ENCODE peak calls at places on chromosomes 11 and 22, in six cellular contexts. One of them, this sample, is unnamed. For H3K4me1, the result is how much of the 10 kb centered on the place peaks cover.

GRCh38 chr11:134797411-134798089 is 385.5 kb upstream of the B3GAT1 start:
- DNase-seq in mesendoderm: no peak
- DNase-seq in fibroblast of lung: no peak
- DNase-seq in tibial nerve: no peak
- DNase-seq in HCT116: no peak
- DNase-seq in naive thymus-derived CD4-positive, alpha-beta T cell: no peak
- DNase-seq in this sample: no peak

GRCh38 chr11:72573380-72573949 is 100.8 kb downstream of the PDE2A start:
- DNase-seq in HCT116: peak
- DNase-seq in tibial nerve: no peak
- DNase-seq in mesendoderm: peak
- DNase-seq in naive thymus-derived CD4-positive, alpha-beta T cell: peak
- DNase-seq in fibroblast of lung: peak
- DNase-seq in this sample: no peak

GRCh38 chr11:67274768-67275605 is 8.7 kb downstream of the GRK2 start:
- DNase-seq in HCT116: no peak
- DNase-seq in fibroblast of lung: no peak
- DNase-seq in naive thymus-derived CD4-positive, alpha-beta T cell: no peak
- DNase-seq in mesendoderm: no peak
- DNase-seq in tibial nerve: no peak
- DNase-seq in this sample: no peak

GRCh38 chr11:35185696-35186095 is 46.7 kb downstream of the CD44 start:
- DNase-seq in fibroblast of lung: no peak
- DNase-seq in tibial nerve: no peak
- DNase-seq in mesendoderm: no peak
- DNase-seq in HCT116: no peak
- DNase-seq in naive thymus-derived CD4-positive, alpha-beta T cell: no peak
- DNase-seq in this sample: no peak

GRCh38 chr11:108912587-108912986 is 247.7 kb downstream of the DDX10 start:
- DNase-seq in HCT116: no peak
- DNase-seq in fibroblast of lung: no peak
- DNase-seq in mesendoderm: peak
- DNase-seq in tibial nerve: no peak
- DNase-seq in naive thymus-derived CD4-positive, alpha-beta T cell: no peak
- DNase-seq in this sample: no peak

GRCh38 chr22:36369004-36369921 is 18.5 kb downstream of the MYH9 start:
- DNase-seq in tibial nerve: no peak
- DNase-seq in HCT116: no peak
- DNase-seq in mesendoderm: peak
- DNase-seq in fibroblast of lung: no peak
- DNase-seq in naive thymus-derived CD4-positive, alpha-beta T cell: no peak
- DNase-seq in this sample: no peak

GRCh38 chr22:35582861-35583670 is 34.1 kb downstream of the MB start:
- DNase-seq in tibial nerve: peak
- DNase-seq in naive thymus-derived CD4-positive, alpha-beta T cell: peak
- DNase-seq in mesendoderm: peak
- DNase-seq in HCT116: peak
- DNase-seq in fibroblast of lung: peak
- DNase-seq in this sample: no peak

GRCh38 chr11:95534809-95535208 is 254.8 kb downstream of the FAM76B start:
- DNase-seq in mesendoderm: no peak
- DNase-seq in fibroblast of lung: no peak
- DNase-seq in tibial nerve: no peak
- DNase-seq in naive thymus-derived CD4-positive, alpha-beta T cell: no peak
- DNase-seq in HCT116: no peak
- DNase-seq in this sample: no peak

GRCh38 chr22:32837142-32837541 is 35.6 kb downstream of the TIMP3 start:
- DNase-seq in fibroblast of lung: no peak
- DNase-seq in mesendoderm: no peak
- DNase-seq in tibial nerve: no peak
- DNase-seq in HCT116: no peak
- DNase-seq in naive thymus-derived CD4-positive, alpha-beta T cell: no peak
- DNase-seq in this sample: no peak

GRCh38 chr22:32837803-32838202 is 36.3 kb downstream of the TIMP3 start:
- DNase-seq in fibroblast of lung: no peak
- DNase-seq in mesendoderm: no peak
- DNase-seq in naive thymus-derived CD4-positive, alpha-beta T cell: no peak
- DNase-seq in tibial nerve: no peak
- DNase-seq in HCT116: no peak
- DNase-seq in this sample: no peak

GRCh38 chr22:32839776-32840571 is 38.5 kb downstream of the TIMP3 start:
- DNase-seq in HCT116: no peak
- DNase-seq in mesendoderm: no peak
- DNase-seq in tibial nerve: no peak
- DNase-seq in naive thymus-derived CD4-positive, alpha-beta T cell: no peak
- DNase-seq in fibroblast of lung: no peak
- DNase-seq in this sample: no peak

GRCh38 chr22:32831571-32831970 is 30.1 kb downstream of the TIMP3 start:
- DNase-seq in tibial nerve: no peak
- DNase-seq in naive thymus-derived CD4-positive, alpha-beta T cell: no peak
- DNase-seq in HCT116: no peak
- DNase-seq in mesendoderm: no peak
- DNase-seq in fibroblast of lung: no peak
- DNase-seq in this sample: no peak

GRCh38 chr22:32836286-32836859 is 34.9 kb downstream of the TIMP3 start:
- DNase-seq in naive thymus-derived CD4-positive, alpha-beta T cell: no peak
- DNase-seq in tibial nerve: no peak
- DNase-seq in HCT116: no peak
- DNase-seq in fibroblast of lung: no peak
- DNase-seq in mesendoderm: peak
- DNase-seq in this sample: no peak
- H3K4me1 ChIP-seq in naive thymus-derived CD4-positive, alpha-beta T cell: under half
- H3K4me1 ChIP-seq in tibial nerve: under half
- H3K4me1 ChIP-seq in HCT116: under half
- H3K4me1 ChIP-seq in fibroblast of lung: under half
- H3K4me1 ChIP-seq in mesendoderm: under half
- H3K4me1 ChIP-seq in this sample: under half

GRCh38 chr11:68813778-68814177 is 27.9 kb downstream of the CPT1A start:
- DNase-seq in fibroblast of lung: no peak
- DNase-seq in naive thymus-derived CD4-positive, alpha-beta T cell: no peak
- DNase-seq in HCT116: no peak
- DNase-seq in tibial nerve: no peak
- DNase-seq in mesendoderm: no peak
- DNase-seq in this sample: no peak
- H3K4me1 ChIP-seq in fibroblast of lung: under half
- H3K4me1 ChIP-seq in naive thymus-derived CD4-positive, alpha-beta T cell: under half
- H3K4me1 ChIP-seq in HCT116: under half
- H3K4me1 ChIP-seq in tibial nerve: under half
- H3K4me1 ChIP-seq in mesendoderm: under half
- H3K4me1 ChIP-seq in this sample: under half

DNA sequence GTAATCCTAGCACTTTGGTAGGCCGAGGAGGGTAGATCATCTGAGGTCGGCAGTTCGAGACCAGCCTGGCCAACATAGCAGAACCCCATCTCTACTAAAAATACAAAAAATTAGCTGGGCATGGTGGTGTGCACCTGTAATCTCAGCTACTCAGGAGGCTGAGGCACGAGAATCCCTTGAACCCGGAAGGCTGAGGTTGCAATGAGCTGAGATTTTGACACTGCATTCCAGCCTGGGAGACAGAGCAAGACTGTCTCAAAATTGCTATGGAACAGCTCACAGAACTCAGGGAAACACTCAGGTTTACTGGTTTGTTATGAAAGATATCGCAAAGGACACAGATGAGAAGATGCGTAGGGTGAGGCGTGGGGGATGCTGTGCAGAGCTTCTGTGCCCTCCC is 2.7 kb downstream of the FAM118A start:
- DNase-seq in tibial nerve: no peak
- DNase-seq in naive thymus-derived CD4-positive, alpha-beta T cell: no peak
- DNase-seq in HCT116: no peak
- DNase-seq in mesendoderm: no peak
- DNase-seq in fibroblast of lung: no peak
- DNase-seq in this sample: no peak
- H3K4me1 ChIP-seq in tibial nerve: under half
- H3K4me1 ChIP-seq in naive thymus-derived CD4-positive, alpha-beta T cell: under half
- H3K4me1 ChIP-seq in HCT116: under half
- H3K4me1 ChIP-seq in mesendoderm: under half
- H3K4me1 ChIP-seq in fibroblast of lung: under half
- H3K4me1 ChIP-seq in this sample: under half

DNA sequence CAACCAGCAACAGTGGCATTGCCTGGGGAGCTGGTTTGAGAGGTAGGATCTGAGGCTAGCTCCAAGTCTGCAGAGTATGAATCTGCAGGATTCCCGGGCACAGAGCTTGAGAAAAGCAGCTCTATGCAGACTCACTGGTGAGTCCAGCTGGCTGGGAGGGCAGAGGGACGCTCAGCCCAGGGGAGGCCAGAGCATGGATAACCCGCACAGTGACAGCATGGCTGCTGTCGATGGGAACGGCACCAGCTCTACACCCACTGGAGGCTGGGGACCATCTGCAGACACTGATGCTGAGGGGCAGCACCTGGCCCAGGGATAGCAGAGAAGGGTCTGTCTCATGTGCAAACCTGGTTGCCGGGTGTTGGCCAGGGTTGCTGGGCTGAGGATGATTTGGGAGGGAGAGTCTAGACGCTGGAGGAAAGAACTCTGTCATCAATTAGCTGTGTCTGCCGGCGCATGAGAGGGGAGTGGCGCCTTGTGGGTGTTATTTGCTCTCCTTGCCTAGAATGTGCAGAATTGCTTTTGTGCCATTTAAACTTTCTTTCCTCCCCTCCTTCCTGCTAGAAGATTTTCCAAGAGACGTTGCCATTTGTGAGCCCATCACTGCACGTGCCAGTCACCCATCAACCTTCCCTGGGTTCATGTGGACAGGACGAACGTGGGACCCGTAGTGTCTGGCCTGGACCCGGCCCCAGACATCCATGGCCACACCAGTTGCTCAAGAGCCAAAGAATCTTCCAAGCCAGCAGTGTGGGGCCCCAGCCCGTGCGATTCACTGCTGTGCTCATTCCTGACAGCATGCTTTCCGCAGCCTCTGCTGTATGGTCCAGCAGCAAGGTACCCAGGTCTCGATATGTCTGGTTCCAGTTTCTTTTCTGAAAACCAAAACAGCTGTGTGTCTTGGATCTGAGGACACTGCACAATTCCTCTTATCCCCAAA is 19.1 kb upstream of the LINC01488 start:
- DNase-seq in fibroblast of lung: no peak
- DNase-seq in tibial nerve: no peak
- DNase-seq in mesendoderm: no peak
- DNase-seq in HCT116: no peak
- DNase-seq in naive thymus-derived CD4-positive, alpha-beta T cell: no peak
- DNase-seq in this sample: no peak
- H3K4me1 ChIP-seq in fibroblast of lung: under half
- H3K4me1 ChIP-seq in tibial nerve: under half
- H3K4me1 ChIP-seq in mesendoderm: under half
- H3K4me1 ChIP-seq in HCT116: under half
- H3K4me1 ChIP-seq in naive thymus-derived CD4-positive, alpha-beta T cell: under half
- H3K4me1 ChIP-seq in this sample: under half

GRCh38 chr22:23216331-23217170 is 36.2 kb downstream of the BCR start:
- DNase-seq in naive thymus-derived CD4-positive, alpha-beta T cell: peak
- DNase-seq in mesendoderm: no peak
- DNase-seq in tibial nerve: no peak
- DNase-seq in fibroblast of lung: no peak
- DNase-seq in HCT116: no peak
- DNase-seq in this sample: no peak
- H3K4me1 ChIP-seq in naive thymus-derived CD4-positive, alpha-beta T cell: under half
- H3K4me1 ChIP-seq in mesendoderm: under half
- H3K4me1 ChIP-seq in tibial nerve: under half
- H3K4me1 ChIP-seq in fibroblast of lung: under half
- H3K4me1 ChIP-seq in HCT116: under half
- H3K4me1 ChIP-seq in this sample: under half

GRCh38 chr11:12693485-12694181 is 19.4 kb downstream of the TEAD1 start:
- DNase-seq in fibroblast of lung: peak
- DNase-seq in naive thymus-derived CD4-positive, alpha-beta T cell: no peak
- DNase-seq in HCT116: peak
- DNase-seq in tibial nerve: peak
- DNase-seq in mesendoderm: peak
- DNase-seq in this sample: peak
- H3K4me1 ChIP-seq in fibroblast of lung: under half
- H3K4me1 ChIP-seq in naive thymus-derived CD4-positive, alpha-beta T cell: under half
- H3K4me1 ChIP-seq in HCT116: half or more
- H3K4me1 ChIP-seq in tibial nerve: under half
- H3K4me1 ChIP-seq in mesendoderm: half or more
- H3K4me1 ChIP-seq in this sample: half or more

DNA sequence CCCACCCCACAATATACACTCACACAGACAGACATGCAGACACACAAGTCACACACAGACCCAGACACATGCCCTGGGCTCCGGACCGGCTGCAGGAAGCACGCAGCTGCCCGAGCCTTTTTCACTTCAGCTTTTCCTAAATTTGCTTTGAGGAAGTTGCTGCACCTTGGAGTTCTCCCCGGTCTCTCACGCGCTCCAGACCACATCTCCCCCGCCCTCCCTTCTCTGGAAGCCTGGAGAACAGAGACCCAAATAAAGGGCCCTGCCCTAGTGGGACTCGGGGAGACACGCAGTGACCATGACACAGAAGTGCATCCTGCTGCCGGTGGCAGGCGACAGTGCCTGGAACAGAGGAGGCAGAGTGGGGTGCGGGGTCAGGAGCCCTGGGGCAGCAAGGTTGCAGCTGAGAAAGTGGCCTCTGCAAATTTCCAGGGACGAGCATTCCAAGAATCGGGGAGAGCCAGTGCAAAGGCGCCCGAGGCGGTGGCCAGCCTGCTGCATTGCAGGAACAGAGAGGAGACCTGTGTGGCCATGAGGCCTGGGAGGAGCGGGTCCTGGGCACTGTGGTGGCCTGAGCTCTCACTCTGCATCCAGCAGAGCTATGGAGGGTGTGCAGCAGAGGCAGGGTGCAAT is 19.1 kb downstream of the RPL3 start:
- DNase-seq in tibial nerve: peak
- DNase-seq in HCT116: no peak
- DNase-seq in fibroblast of lung: peak
- DNase-seq in mesendoderm: peak
- DNase-seq in naive thymus-derived CD4-positive, alpha-beta T cell: no peak
- DNase-seq in this sample: no peak
- H3K4me1 ChIP-seq in tibial nerve: under half
- H3K4me1 ChIP-seq in HCT116: half or more
- H3K4me1 ChIP-seq in fibroblast of lung: under half
- H3K4me1 ChIP-seq in mesendoderm: under half
- H3K4me1 ChIP-seq in naive thymus-derived CD4-positive, alpha-beta T cell: under half
- H3K4me1 ChIP-seq in this sample: under half

GRCh38 chr11:12106101-12106500 is 4.3 kb upstream of the MICAL2 start:
- DNase-seq in mesendoderm: no peak
- DNase-seq in naive thymus-derived CD4-positive, alpha-beta T cell: no peak
- DNase-seq in HCT116: no peak
- DNase-seq in tibial nerve: no peak
- DNase-seq in fibroblast of lung: no peak
- DNase-seq in this sample: no peak
- H3K4me1 ChIP-seq in mesendoderm: under half
- H3K4me1 ChIP-seq in naive thymus-derived CD4-positive, alpha-beta T cell: under half
- H3K4me1 ChIP-seq in HCT116: under half
- H3K4me1 ChIP-seq in tibial nerve: under half
- H3K4me1 ChIP-seq in fibroblast of lung: under half
- H3K4me1 ChIP-seq in this sample: under half

GRCh38 chr11:45090607-45091006 is 55.8 kb upstream of the PRDM11 start:
- DNase-seq in naive thymus-derived CD4-positive, alpha-beta T cell: no peak
- DNase-seq in HCT116: no peak
- DNase-seq in tibial nerve: no peak
- DNase-seq in mesendoderm: no peak
- DNase-seq in fibroblast of lung: no peak
- DNase-seq in this sample: no peak
- H3K4me1 ChIP-seq in naive thymus-derived CD4-positive, alpha-beta T cell: under half
- H3K4me1 ChIP-seq in HCT116: under half
- H3K4me1 ChIP-seq in tibial nerve: under half
- H3K4me1 ChIP-seq in mesendoderm: under half
- H3K4me1 ChIP-seq in fibroblast of lung: half or more
- H3K4me1 ChIP-seq in this sample: under half

This sample was measured in foreskin keratinocyte.